ENCODE peak calls at places on chromosomes 16 and 17, in five cellular contexts. N is H1, R is H9, U is mesendoderm, T is IMR-90. G is an unnamed sample.

GRCh38 chr16:71600822-71601221 is 23.9 kb upstream of the TAT start:
- DNase-seq in T (no peak), N (no peak), R (no peak), U (no peak), G (no peak)

GRCh38 chr16:55651841-55652824 is 3.7 kb upstream of the SLC6A2 start:
- DNase-seq in N (no peak), U (no peak), R (peak), T (no peak), G (no peak)

GRCh38 chr17:83118071-83118841 is 38.8 kb downstream of the METRNL start:
- DNase-seq in R (no peak), U (no peak), T (no peak), N (no peak), G (no peak)

GRCh38 chr16:49466529-49466831 is 92.9 kb downstream of the C16orf78 start:
- DNase-seq in N (no peak), T (no peak), R (peak), U (no peak), G (no peak)

GRCh38 chr17:3590231-3590630 is 19.0 kb downstream of the TRPV1 start:
- DNase-seq in R (no peak), N (no peak), U (no peak), T (no peak), G (no peak)

GRCh38 chr17:148757-149156 is 11.4 kb downstream of the SCGB1C2 start:
- DNase-seq in U (no peak), N (no peak), T (no peak), R (no peak), G (no peak)

GRCh38 chr17:19590912-19591551 is 57.4 kb downstream of the SLC47A1 start:
- DNase-seq in U (no peak), N (no peak), T (no peak), R (peak), G (no peak)

GRCh38 chr17:40666366-40666765 is 1.4 kb upstream of the KRT222 start:
- DNase-seq in N (no peak), T (no peak), U (no peak), R (no peak), G (no peak)

GRCh38 chr17:82377924-82378740 is 6.6 kb downstream of the UTS2R start:
- DNase-seq in N (no peak), U (no peak), R (no peak), T (no peak), G (no peak)

DNA sequence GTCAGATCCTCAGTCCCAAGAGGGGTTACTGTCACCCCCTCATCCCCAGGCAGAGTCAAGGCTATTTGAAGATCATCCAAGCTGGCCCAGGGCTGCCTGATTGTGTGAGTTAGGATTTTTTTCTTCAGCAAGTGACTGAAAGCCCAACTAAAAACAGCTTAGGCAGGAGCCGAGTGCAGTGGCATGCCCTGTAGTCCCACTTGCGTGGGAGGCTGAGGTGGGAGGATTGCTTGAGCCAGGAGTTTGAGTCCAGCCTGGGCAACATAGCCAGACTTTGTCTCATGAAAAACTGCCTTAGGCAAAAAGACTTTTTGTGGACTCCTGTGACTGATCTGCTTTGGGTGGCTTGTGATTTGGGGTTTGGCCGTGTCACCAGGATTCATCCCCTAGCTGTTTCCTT is 19.9 kb downstream of the PGS1 start:
- DNase-seq in N (no peak), T (no peak), U (no peak), R (no peak), G (no peak)
- H4K8ac ChIP-seq in N (no peak), T (no peak), U (no peak), R (no peak), G (no peak)

GRCh38 chr16:1378804-1379053 is 27.0 kb downstream of the GNPTG start:
- DNase-seq in R (no peak), N (no peak), T (no peak), U (no peak), G (no peak)
- H2BK15ac ChIP-seq in R (no peak), N (no peak), T (peak), U (no peak), G (peak)

GRCh38 chr17:57559634-57560387 is 185.3 kb downstream of the CCDC182 start:
- DNase-seq in U (no peak), R (no peak), N (no peak), T (no peak), G (no peak)

GRCh38 chr17:57557793-57558681 is 187.1 kb downstream of the CCDC182 start:
- DNase-seq in U (peak), R (no peak), N (no peak), T (peak), G (no peak)

GRCh38 chr17:57561072-57561861 is 183.8 kb downstream of the CCDC182 start:
- DNase-seq in U (no peak), T (no peak), R (no peak), N (no peak), G (no peak)

GRCh38 chr17:57557363-57557762 is 187.7 kb downstream of the CCDC182 start:
- DNase-seq in N (no peak), T (no peak), U (no peak), R (no peak), G (no peak)

DNA sequence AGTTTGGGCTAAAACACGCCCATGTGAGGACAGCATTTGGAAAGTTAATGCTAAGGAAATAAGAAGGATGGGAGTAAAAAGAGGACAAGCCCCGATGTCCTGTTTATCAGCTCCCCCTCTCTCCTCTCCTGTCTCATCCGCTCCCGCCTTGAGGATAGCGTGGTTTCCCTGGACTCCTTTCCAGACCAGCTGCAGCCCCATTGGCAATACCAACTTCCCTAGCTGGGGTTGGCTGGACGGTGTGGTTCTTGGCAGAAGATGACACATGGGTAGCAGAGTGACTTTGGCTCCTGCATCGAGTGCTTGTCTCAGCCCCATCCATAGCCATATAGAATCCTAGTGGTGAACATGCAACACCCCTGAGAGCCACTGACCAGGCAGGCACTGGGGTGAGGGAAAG is 185.9 kb downstream of the CCDC182 start:
- DNase-seq in T (no peak), N (no peak), R (no peak), U (no peak), G (no peak)
- H3K4me2 ChIP-seq in T (no peak), N (no peak), R (no peak), U (no peak), G (no peak)

GRCh38 chr16:73021866-73022495 is 25.9 kb downstream of the ZFHX3 start:
- DNase-seq in U (no peak), T (no peak), R (no peak), N (no peak), G (no peak)

GRCh38 chr16:73024571-73025105 is 23.3 kb downstream of the ZFHX3 start:
- DNase-seq in U (no peak), T (no peak), N (no peak), R (no peak), G (no peak)

GRCh38 chr16:73023752-73024570 is 24.0 kb downstream of the ZFHX3 start:
- DNase-seq in N (no peak), R (no peak), T (no peak), U (no peak), G (no peak)

GRCh38 chr16:73022534-73022933 is 25.4 kb downstream of the ZFHX3 start:
- DNase-seq in T (no peak), N (no peak), R (no peak), U (no peak), G (no peak)

DNA sequence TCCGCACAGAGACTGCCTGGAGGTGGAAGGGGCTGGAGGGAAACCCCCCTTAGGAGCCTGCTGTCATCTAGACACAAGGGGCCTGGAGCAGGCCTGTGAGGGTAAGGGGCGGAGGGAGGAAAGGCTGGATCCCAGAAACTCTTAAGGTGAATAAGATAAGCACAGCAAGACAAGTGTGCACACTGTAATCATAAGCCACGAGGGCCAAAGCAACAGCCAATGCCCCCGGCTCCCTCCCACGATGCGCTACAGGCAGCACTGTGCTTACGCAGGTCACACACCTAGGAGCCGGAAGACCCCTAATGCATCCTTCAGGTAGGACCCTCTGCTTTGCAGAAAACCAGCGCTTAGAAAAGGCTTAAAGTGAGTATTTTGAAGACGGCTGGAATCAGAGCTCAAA is 24.6 kb downstream of the ZFHX3 start:
- DNase-seq in T (no peak), U (no peak), N (no peak), R (no peak), G (no peak)
- H4K8ac ChIP-seq in T (no peak), U (no peak), N (no peak), R (no peak), G (no peak)